ENCODE peak calls at places on chromosomes 13 and 19, in four cellular contexts. L, J, V and F are unnamed samples.

GRCh38 chr13:27607125-27607524 is 13.2 kb downstream of the LNX2 start:
- DNase-seq in L (no peak), J (no peak), V (no peak), F (no peak)

GRCh38 chr13:44306401-44307192 is 67.0 kb upstream of the SERP2 start:
- DNase-seq in L (peak; percentile 77), J (no peak), V (peak; percentile 80), F (peak; percentile 37)

GRCh38 chr13:28584873-28585317 is 74.0 kb upstream of the POMP start:
- DNase-seq in L (no peak), J (no peak), V (no peak), F (no peak)

GRCh38 chr13:40236566-40237168 is 429.8 kb downstream of the FOXO1 start:
- DNase-seq in L (no peak), J (no peak), V (peak; percentile 89), F (no peak)

GRCh38 chr19:56643460-56643763 is 453 bp downstream of the SMIM17 start:
- DNase-seq in L (no peak), J (no peak), V (no peak), F (no peak)

GRCh38 chr19:31408460-31409124 is 59.4 kb upstream of the TSHZ3 start:
- DNase-seq in L (no peak), J (no peak), V (peak; percentile 66), F (no peak)

GRCh38 chr13:101915333-101915732 is 462.9 kb downstream of the ITGBL1 start:
- DNase-seq in L (no peak), J (no peak), V (no peak), F (no peak)

GRCh38 chr19:33241530-33242101 is 16.0 kb upstream of the SLC7A10 start:
- DNase-seq in L (peak; percentile 31), J (peak; percentile 28), V (no peak), F (no peak)

GRCh38 chr19:12868540-12869112 is 12.6 kb downstream of the DNASE2 start:
- DNase-seq in L (no peak), J (no peak), V (no peak), F (no peak)

GRCh38 chr13:100436099-100436498 is 152.5 kb downstream of the GGACT start:
- DNase-seq in L (no peak), J (no peak), V (no peak), F (no peak)

GRCh38 chr19:4584670-4585460 is 25.4 kb upstream of the SEMA6B start:
- DNase-seq in L (no peak), J (no peak), V (no peak), F (no peak)

GRCh38 chr13:71578048-71578447 is 289.0 kb downstream of the DACH1 start:
- DNase-seq in L (no peak), J (no peak), V (no peak), F (no peak)

GRCh38 chr13:48334534-48335127 is 31.1 kb downstream of the RB1 start:
- DNase-seq in L (no peak), J (no peak), V (no peak), F (peak; percentile 51)

GRCh38 chr19:54517483-54517882 is 14.9 kb downstream of the LAIR2 start:
- DNase-seq in L (peak; percentile 37), J (peak; percentile 51), V (no peak), F (peak; percentile 47)

GRCh38 chr13:100645382-100645781 is 29.2 kb downstream of the TMTC4 start:
- DNase-seq in L (no peak), J (no peak), V (no peak), F (no peak)

GRCh38 chr13:50589651-50590054 is 253.8 kb downstream of the DLEU7 start:
- DNase-seq in L (no peak), J (no peak), V (no peak), F (no peak)

GRCh38 chr13:99224019-99224418 is 23.4 kb downstream of the UBAC2 start:
- DNase-seq in L (no peak), J (no peak), V (no peak), F (no peak)

GRCh38 chr13:25778302-25778701 is 273.5 kb downstream of the SHISA2 start:
- DNase-seq in L (no peak), J (no peak), V (no peak), F (no peak)

GRCh38 chr13:88464851-88465250 is 793.7 kb downstream of the SLITRK5 start:
- DNase-seq in L (no peak), J (no peak), V (no peak), F (no peak)

GRCh38 chr19:50836543-50837195 is 3.3 kb upstream of the KLK15 start:
- DNase-seq in L (no peak), J (no peak), V (no peak), F (no peak)

DNA sequence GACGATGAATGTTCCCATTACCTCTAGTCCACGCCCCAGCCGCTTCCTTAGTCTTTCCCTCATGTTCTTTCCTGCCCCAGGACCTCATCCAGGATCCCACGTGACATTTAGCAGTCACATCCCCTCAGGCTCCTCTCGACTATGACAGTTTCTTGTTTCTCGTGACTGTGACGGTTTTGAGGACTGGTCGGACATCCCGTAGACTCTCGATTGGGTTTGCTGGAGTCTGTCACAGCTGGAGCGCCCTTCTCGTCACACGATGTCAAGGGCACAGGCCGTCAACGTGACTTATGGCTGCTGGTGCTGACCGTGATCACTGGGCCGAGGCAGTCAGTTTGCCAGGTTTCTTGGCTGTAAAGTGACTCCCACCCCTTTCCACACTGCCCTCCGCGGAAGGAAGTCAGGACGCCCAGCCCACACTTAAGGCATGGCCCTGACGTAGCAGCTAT is 22.8 kb downstream of the ELAVL1 start:
- DNase-seq in L (no peak), J (no peak), V (no peak), F (no peak)
- H3K4me1 ChIP-seq in L (peaks cover 26% of the 10 kb centered on the region), J (no peaks in the 10 kb centered on the region), V (peaks cover 70% of the 10 kb centered on the region), F (no peaks in the 10 kb centered on the region)

DNA sequence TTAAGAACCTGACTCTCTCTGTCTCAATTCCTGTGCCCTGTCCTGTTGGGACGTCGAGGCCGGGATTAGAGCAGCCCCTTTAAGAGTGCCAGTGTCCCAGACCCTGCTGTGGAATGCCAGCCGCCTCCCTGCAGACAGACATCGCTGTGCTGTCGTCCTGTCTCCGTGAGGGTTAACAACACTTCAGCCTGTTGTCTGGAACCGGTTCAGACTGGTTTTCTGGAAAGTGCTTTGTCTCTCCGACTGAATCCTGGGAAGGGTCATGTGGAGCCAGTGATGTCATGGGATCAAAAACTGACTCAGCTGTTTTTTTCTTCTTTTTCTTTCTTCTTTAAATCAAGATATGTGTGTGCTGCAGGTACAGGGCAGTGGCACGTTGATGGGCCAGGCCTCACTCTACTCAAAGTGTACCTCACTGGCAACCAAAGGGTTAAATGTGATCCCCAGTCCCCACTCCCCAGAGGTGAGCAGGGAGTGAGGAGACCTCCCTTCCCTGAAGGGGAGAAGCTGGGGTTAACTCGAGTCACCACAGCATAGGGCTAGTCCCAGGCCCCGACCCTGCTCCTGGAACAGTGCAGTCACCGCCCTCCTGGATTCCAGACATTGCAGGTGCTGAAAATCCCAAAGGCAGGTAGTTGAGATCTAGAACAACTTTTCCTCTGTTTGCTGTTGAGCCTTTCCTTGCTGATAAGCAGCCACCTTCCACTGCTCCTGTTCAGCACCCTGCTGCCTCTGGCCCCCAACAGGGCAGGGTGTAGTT is 50.8 kb downstream of the TSSK6 start:
- DNase-seq in L (peak; percentile 42), J (no peak), V (no peak), F (no peak)
- H3K4me3 ChIP-seq in L (no peak overlapping the region), J (no peak overlapping the region), V (no peak overlapping the region), F (no peak overlapping the region)

GRCh38 chr19:11421607-11422098 is 2.5 kb upstream of the RGL3 start:
- DNase-seq in L (peak; percentile 72), J (peak; percentile 38), V (peak; percentile 68), F (peak; percentile 28)
- H3K4me1 ChIP-seq in L (peaks cover 45% of the 10 kb centered on the region), J (peaks cover 49% of the 10 kb centered on the region), V (peaks cover 54% of the 10 kb centered on the region), F (peaks cover 14% of the 10 kb centered on the region)

DNA sequence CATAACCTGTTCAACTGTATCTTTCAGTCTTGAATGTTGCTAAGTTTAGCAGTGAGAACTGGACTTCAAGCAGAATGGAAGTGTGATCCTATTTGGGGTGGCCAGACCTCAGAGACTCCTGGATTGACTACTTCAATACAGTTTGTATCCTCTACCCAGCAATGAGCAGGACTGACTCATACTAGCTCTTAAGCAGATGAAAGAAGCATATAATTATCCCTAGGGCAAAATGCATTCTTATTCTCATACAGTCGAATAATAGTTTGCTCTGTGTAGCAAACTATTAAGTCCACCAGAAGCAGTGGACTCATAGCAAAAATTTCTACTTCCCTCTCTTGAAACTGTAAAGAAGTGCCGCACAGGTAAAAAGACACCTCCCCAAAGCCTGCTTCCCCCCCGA is 46.4 kb upstream of the FAM216B start:
- DNase-seq in L (no peak), J (no peak), V (no peak), F (no peak)
- H3K4me3 ChIP-seq in L (no peak overlapping the region), J (no peak overlapping the region), V (no peak overlapping the region), F (no peak overlapping the region)

GRCh38 chr19:42131149-42132029 is 857 bp downstream of the POU2F2 start:
- DNase-seq in L (no peak), J (no peak), V (no peak), F (no peak)
- H3K4me1 ChIP-seq in L (peaks cover 16% of the 10 kb centered on the region), J (peaks cover 68% of the 10 kb centered on the region), V (peaks cover 16% of the 10 kb centered on the region), F (peaks cover 23% of the 10 kb centered on the region)

DNA sequence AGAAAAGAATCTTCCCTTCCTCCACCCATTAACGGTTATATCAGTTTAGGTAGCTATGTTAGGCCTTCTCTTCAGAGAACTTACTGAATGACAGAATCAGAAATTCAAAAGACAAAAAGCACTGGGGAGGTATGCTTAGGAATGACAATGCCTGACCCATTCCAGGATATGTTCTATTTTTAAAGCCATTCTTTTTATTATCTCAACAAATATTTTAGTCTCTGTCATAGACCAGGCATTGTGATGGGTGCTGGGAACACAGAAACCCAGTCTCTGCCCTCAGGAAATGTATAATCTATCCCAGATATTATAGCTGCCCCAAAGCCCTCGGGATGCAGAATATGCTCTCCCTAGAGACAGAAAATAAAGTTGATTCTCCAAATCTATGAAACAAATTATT is 90.7 kb downstream of the TEX26 start:
- DNase-seq in L (no peak), J (no peak), V (no peak), F (no peak)
- H3K4me3 ChIP-seq in L (no peak overlapping the region), J (no peak overlapping the region), V (no peak overlapping the region), F (no peak overlapping the region)

DNA sequence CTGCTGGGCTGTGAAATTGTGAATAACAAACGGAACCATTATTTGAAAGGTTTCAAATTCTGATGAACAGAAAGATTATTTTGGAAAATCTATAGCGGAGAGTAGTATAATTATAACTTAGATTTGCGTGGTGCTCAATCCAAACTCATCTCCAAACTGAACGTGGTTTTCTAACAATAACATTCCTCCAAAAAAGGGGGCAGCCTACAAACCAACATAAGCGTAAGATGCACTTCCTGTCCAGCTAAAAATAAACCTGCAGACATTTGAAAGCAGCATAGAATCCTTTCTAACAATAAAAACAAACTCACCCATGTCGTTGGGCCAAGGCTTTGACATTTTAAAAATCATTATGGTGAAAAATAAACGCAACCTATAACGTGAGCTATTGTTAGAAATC is 178.4 kb downstream of the COL4A1 start:
- DNase-seq in L (no peak), J (no peak), V (no peak), F (no peak)
- H3K4me1 ChIP-seq in L (no peaks in the 10 kb centered on the region), J (no peaks in the 10 kb centered on the region), V (peaks cover 45% of the 10 kb centered on the region), F (no peaks in the 10 kb centered on the region)

GRCh38 chr19:48837586-48838191 is 1.4 kb upstream of the HSD17B14 start:
- DNase-seq in L (no peak), J (no peak), V (no peak), F (no peak)
- H3K4me3 ChIP-seq in L (peak overlapping the region; percentile 43), J (peak overlapping the region; percentile 51), V (peak overlapping the region; percentile 50), F (no peak overlapping the region)